ENCODE peak calls at places on chromosomes 1 and 21, in eight cellular contexts. K is foreskin fibroblast, I is nephron progenitor cell, Y is OCI-LY7, Z is colonic mucosa, U is fibroblast of lung, A is MCF 10A, L is MM.1S. J is an unnamed sample.

GRCh38 chr1:50750021-50750619 is 209.9 kb downstream of the FAF1 start:
- DNase-seq in K (peak), I (no peak), Y (peak), Z (no peak), U (peak), A (peak), L (no peak), J (no peak)

GRCh38 chr1:2204384-2205190 is 10.0 kb upstream of the FAAP20 start:
- DNase-seq in K (peak), I (peak), Y (no peak), Z (peak), U (peak), A (no peak), L (no peak), J (no peak)

GRCh38 chr1:214584805-214585766 is 17.9 kb upstream of the CENPF start:
- DNase-seq in K (peak), I (no peak), Y (no peak), Z (no peak), U (peak), A (peak), L (peak), J (no peak)

GRCh38 chr1:228867951-228868730 is 132.9 kb downstream of the RHOU start:
- DNase-seq in K (no peak), I (no peak), Y (no peak), Z (peak), U (no peak), A (peak), L (no peak), J (no peak)

GRCh38 chr1:94111879-94112278 is 9.1 kb downstream of the ABCA4 start:
- DNase-seq in K (no peak), I (no peak), Y (peak), Z (no peak), U (no peak), A (no peak), L (peak), J (no peak)

GRCh38 chr1:59046134-59046533 is 250.8 kb upstream of the FGGY start:
- DNase-seq in K (peak), I (no peak), Y (no peak), Z (no peak), U (peak), A (peak), L (no peak), J (no peak)

GRCh38 chr21:42164064-42164789 is 54.7 kb upstream of the ABCG1 start:
- DNase-seq in K (peak), I (peak), Y (peak), Z (peak), U (no peak), A (peak), L (peak), J (no peak)

GRCh38 chr1:17984510-17985085 is 123.0 kb upstream of the IGSF21 start:
- DNase-seq in K (no peak), I (peak), Y (peak), Z (peak), U (peak), A (peak), L (peak), J (no peak)

GRCh38 chr21:42568834-42569731 is 55.4 kb downstream of the SLC37A1 start:
- DNase-seq in K (no peak), I (no peak), Y (no peak), Z (no peak), U (no peak), A (no peak), L (no peak), J (no peak)

GRCh38 chr1:24905355-24905978 is 24.6 kb downstream of the RUNX3 start:
- DNase-seq in K (no peak), I (no peak), Y (no peak), Z (no peak), U (no peak), A (no peak), L (no peak), J (peak)

GRCh38 chr1:18007391-18008106 is 100.0 kb upstream of the IGSF21 start:
- DNase-seq in K (no peak), I (no peak), Y (no peak), Z (no peak), U (no peak), A (no peak), L (no peak), J (no peak)

GRCh38 chr1:185759061-185759460 is 24.9 kb downstream of the HMCN1 start:
- DNase-seq in K (peak), I (no peak), Y (no peak), Z (no peak), U (no peak), A (no peak), L (no peak), J (no peak)

DNA sequence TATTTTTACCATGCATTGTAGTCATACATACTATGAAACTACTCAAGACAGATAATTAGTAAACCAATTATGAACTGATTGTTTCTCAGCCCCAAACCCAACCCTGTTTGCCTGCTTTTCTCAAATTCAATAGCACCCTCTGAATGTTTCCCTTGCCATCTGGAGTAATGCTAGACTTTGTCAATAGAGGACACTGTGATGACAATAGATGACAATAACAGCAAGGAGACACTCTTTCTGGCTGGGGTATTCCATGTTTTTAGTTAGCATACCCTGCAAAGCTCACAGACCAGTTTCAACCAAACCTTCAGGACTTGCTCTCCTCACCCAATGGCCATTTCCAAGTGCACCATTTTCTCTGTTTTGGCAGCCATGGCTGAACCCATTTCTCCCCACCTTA is 108.5 kb upstream of the LRRC7 start:
- DNase-seq in K (no peak), I (no peak), Y (no peak), Z (no peak), U (no peak), A (no peak), L (no peak), J (no peak)
- TF ChIP-seq CTCF in K (no peak), I (no peak), Y (no peak), Z (no peak), U (no peak), A (no peak), L (no peak), J (no peak)

DNA sequence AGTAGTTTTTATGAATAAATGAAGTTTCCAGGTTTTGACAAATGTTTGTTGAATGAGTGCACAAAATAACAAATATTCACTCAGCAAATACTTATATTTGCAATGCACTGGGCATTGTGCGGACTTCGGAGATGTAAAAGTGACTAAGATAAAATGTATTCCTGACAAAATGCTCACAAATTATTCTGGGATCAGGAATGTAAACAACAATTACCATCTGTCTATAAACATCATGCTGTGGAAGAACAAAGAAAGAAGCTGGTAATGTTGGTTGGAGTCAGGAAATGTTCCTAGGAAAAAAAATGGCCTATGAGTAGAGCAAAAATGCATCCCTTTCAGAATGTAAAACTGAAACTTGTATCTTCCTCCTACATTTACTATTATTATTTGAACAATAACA is 68.5 kb downstream of the CRB1 start:
- DNase-seq in K (no peak), I (no peak), Y (no peak), Z (no peak), U (no peak), A (no peak), L (no peak), J (no peak)
- TF ChIP-seq CTCF in K (no peak), I (no peak), Y (no peak), Z (no peak), U (no peak), A (no peak), L (no peak), J (no peak)

GRCh38 chr1:19439464-19440171 is 45.7 kb downstream of the CAPZB start:
- DNase-seq in K (peak), I (no peak), Y (peak), Z (no peak), U (no peak), A (peak), L (no peak), J (no peak)
- TF ChIP-seq CTCF in K (no peak), I (no peak), Y (peak), Z (peak), U (peak), A (no peak), L (no peak), J (no peak)

DNA sequence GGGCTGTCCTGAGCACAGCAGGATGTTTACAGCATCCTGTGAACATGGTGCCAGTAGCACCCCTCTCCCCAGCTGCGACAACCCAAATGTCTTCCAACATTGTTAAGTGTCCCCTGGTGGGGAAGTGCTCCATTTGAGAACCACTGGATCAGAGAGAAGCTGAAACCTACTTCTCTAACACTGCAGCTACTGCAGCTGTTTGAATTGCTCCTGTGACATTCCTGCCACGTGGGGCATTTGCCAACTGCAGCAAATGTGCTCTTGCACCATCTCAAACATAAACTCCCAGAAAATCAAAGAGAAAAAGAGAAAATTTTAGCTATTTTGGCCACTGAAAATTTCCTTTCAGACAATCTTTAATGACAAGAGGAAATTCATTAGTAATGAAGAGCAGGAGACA is 11.0 kb downstream of the SLC2A5 start:
- DNase-seq in K (peak), I (no peak), Y (no peak), Z (no peak), U (no peak), A (no peak), L (no peak), J (no peak)
- TF ChIP-seq CTCF in K (peak), I (no peak), Y (no peak), Z (no peak), U (peak), A (no peak), L (no peak), J (no peak)

GRCh38 chr1:11042065-11042464 is 5.0 kb downstream of the MASP2 start:
- DNase-seq in K (no peak), I (no peak), Y (no peak), Z (no peak), U (no peak), A (no peak), L (no peak), J (no peak)
- TF ChIP-seq CTCF in K (no peak), I (no peak), Y (no peak), Z (no peak), U (no peak), A (no peak), L (no peak), J (no peak)

DNA sequence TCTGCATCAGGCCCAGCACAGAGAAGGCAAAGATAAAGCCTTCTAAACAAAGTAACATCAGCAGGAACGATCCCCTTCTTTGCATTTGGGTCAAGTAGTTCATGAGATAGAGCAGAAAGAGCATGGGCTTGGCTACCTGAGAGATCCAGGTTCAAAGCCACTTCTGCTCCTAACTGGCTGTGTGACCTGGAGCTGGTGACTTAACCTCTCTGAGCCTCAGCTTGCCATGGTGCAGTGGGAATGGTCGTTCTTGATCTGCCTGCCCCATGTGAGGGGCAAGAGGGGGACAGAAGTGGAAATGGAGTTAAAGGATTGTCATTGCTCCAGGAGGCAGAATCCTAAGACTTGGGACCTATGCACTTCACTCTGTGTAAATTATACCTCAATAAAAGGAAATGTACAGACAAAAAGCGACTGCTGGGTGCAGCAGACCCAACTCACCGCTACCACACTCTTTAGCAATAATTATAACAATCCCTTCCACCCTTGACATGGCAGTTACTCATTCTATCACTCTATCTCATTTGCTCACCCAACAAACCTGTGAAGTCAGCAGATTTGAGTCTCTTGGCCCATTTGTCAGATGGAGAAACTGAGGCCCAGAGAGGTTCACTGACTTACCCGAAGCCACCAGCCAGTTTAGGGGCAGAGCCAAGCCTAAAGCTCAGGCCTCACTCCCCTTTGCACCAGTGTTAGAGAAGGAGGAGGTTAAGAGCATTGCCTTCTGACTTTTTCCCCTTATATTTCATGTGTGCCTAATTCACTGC is 1.5 kb upstream of the MATN1 start:
- DNase-seq in K (no peak), I (no peak), Y (no peak), Z (no peak), U (no peak), A (no peak), L (no peak), J (no peak)
- TF ChIP-seq CTCF in K (no peak), I (no peak), Y (no peak), Z (no peak), U (no peak), A (no peak), L (no peak), J (no peak)

DNA sequence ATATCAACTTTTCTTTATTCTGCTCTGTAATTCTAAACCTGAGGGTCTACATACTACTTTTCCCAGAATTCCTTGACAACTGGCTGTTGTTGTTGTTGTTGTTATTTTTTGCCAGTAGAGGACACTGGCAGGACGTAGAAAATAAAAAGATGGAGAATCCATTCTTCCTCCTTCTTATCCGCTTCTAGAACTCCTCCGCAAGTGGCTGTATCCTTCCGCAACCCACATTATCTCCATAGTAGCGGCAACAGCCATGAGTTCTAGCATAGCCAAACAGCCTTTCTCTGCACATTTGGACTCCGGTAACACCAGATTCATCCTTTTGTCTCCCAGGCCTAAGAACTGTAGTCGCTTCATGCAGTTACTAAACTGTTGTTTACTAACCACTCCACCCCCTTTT is 91.1 kb upstream of the CACHD1 start:
- DNase-seq in K (no peak), I (no peak), Y (no peak), Z (no peak), U (no peak), A (no peak), L (no peak), J (no peak)
- TF ChIP-seq CTCF in K (no peak), I (no peak), Y (no peak), Z (no peak), U (peak), A (no peak), L (no peak), J (no peak)

GRCh38 chr1:11942280-11942679 is 7.8 kb downstream of the PLOD1 start:
- DNase-seq in K (no peak), I (no peak), Y (no peak), Z (no peak), U (no peak), A (no peak), L (no peak), J (no peak)

GRCh38 chr1:11944358-11944981 is 10.0 kb downstream of the PLOD1 start:
- DNase-seq in K (no peak), I (peak), Y (no peak), Z (no peak), U (no peak), A (no peak), L (no peak), J (no peak)

GRCh38 chr1:11943619-11944018 is 9.1 kb downstream of the PLOD1 start:
- DNase-seq in K (no peak), I (no peak), Y (no peak), Z (no peak), U (no peak), A (no peak), L (no peak), J (no peak)

GRCh38 chr1:11948822-11949458 is 14.4 kb downstream of the PLOD1 start:
- DNase-seq in K (no peak), I (no peak), Y (peak), Z (no peak), U (no peak), A (no peak), L (peak), J (no peak)

GRCh38 chr1:11946647-11947046 is 12.1 kb downstream of the PLOD1 start:
- DNase-seq in K (peak), I (no peak), Y (no peak), Z (no peak), U (no peak), A (no peak), L (no peak), J (no peak)
- TF ChIP-seq CTCF in K (no peak), I (no peak), Y (no peak), Z (no peak), U (no peak), A (no peak), L (no peak), J (no peak)

GRCh38 chr1:87598429-87598828 is 269.7 kb downstream of the LMO4 start:
- DNase-seq in K (no peak), I (no peak), Y (no peak), Z (no peak), U (no peak), A (no peak), L (no peak), J (no peak)
- TF ChIP-seq CTCF in K (no peak), I (peak), Y (peak), Z (no peak), U (no peak), A (no peak), L (no peak), J (no peak)

DNA sequence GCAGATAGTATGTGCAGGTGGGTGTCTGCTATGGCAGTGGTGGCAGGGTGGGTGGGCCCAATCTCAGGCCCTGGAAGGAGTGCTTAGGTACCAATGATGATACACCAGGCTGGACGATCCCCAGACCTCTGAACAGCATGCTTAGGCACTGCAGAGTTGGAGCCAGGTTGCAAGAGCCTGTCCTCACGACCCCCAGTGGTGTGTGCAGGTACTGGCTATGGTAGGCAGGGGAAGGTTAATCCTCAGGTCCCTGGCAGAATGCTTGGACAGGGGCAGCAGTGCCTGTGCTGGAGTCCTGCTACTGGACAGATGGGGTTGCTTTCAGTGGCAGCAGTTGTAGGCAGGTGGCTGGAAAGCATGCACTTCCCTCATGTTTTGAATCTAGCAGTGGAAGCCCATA is 100.5 kb upstream of the NEK7 start:
- DNase-seq in K (no peak), I (peak), Y (peak), Z (no peak), U (no peak), A (peak), L (peak), J (no peak)
- TF ChIP-seq CTCF in K (peak), I (no peak), Y (peak), Z (no peak), U (no peak), A (peak), L (peak), J (no peak)

J was measured in activated B cell treated with CpG ODN at 0.5 μM for 24 hours.